ENCODE peak calls at places on chromosome 17, in six cellular contexts. Z is GM23248, Q is IMR-90, F is fibroblast of lung, H is PC-9, D is Karpas-422. V is an unnamed sample.

GRCh38 chr17:61404702-61405046 is 5.0 kb downstream of the TBX2 start:
- DNase-seq in Z (no peak), Q (peak; percentile 36), F (no peak), H (no peak), D (no peak), V (no peak)

GRCh38 chr17:2237521-2237921 is 66.1 kb downstream of the SMG6 start:
- DNase-seq in Z (peak; percentile 60), Q (no peak), F (peak; percentile 81), H (no peak), D (no peak), V (peak; percentile 81)

GRCh38 chr17:72865954-72866353 is 226.5 kb downstream of the SLC39A11 start:
- DNase-seq in Z (no peak), Q (no peak), F (no peak), H (no peak), D (no peak), V (no peak)

GRCh38 chr17:79791354-79792123 is 5.3 kb downstream of the CBX8 start:
- DNase-seq in Z (no peak), Q (no peak), F (no peak), H (no peak), D (no peak), V (no peak)

GRCh38 chr17:1714980-1715802 is 5.0 kb upstream of the TLCD2 start:
- DNase-seq in Z (peak; percentile 96), Q (peak; percentile 88), F (peak; percentile 87), H (peak; percentile 84), D (no peak), V (peak; percentile 77)

GRCh38 chr17:32142857-32143524 is 689 bp downstream of the RHOT1 start:
- DNase-seq in Z (peak; percentile 68), Q (peak; percentile 76), F (peak; percentile 79), H (peak; percentile 73), D (peak; percentile 77), V (peak; percentile 70)

GRCh38 chr17:8826808-8827435 is 27.8 kb upstream of the MFSD6L start:
- DNase-seq in Z (no peak), Q (no peak), F (no peak), H (no peak), D (no peak), V (no peak)

GRCh38 chr17:60165976-60166375 is 16.2 kb downstream of the CA4 start:
- DNase-seq in Z (no peak), Q (no peak), F (no peak), H (no peak), D (no peak), V (no peak)

GRCh38 chr17:33640629-33641028 is 347.5 kb upstream of the ASIC2 start:
- DNase-seq in Z (no peak), Q (no peak), F (no peak), H (no peak), D (no peak), V (no peak)

GRCh38 chr17:17751489-17751995 is 70.3 kb downstream of the RAI1 start:
- DNase-seq in Z (peak; percentile 43), Q (no peak), F (no peak), H (peak; percentile 30), D (no peak), V (no peak)

GRCh38 chr17:65100316-65101140 is 36.6 kb upstream of the RGS9 start:
- DNase-seq in Z (peak; percentile 82), Q (peak; percentile 47), F (peak; percentile 57), H (peak; percentile 47), D (peak; percentile 96), V (peak; percentile 39)

GRCh38 chr17:19757536-19758180 is 9.6 kb upstream of the ALDH3A1 start:
- DNase-seq in Z (no peak), Q (no peak), F (no peak), H (no peak), D (no peak), V (no peak)

GRCh38 chr17:48611213-48611612 is 396 bp upstream of the HOXB7 start:
- DNase-seq in Z (peak; percentile 64), Q (peak; percentile 43), F (no peak), H (no peak), D (peak; percentile 73), V (no peak)

GRCh38 chr17:45308840-45309239 is 8.0 kb downstream of the MAP3K14 start:
- DNase-seq in Z (no peak), Q (no peak), F (no peak), H (no peak), D (no peak), V (no peak)

GRCh38 chr17:40075216-40076100 is 12.7 kb downstream of the THRA start:
- DNase-seq in Z (peak; percentile 61), Q (peak; percentile 48), F (no peak), H (no peak), D (peak; percentile 85), V (no peak)

GRCh38 chr17:45743626-45744326 is 40.3 kb upstream of the CRHR1 start:
- DNase-seq in Z (no peak), Q (no peak), F (no peak), H (no peak), D (no peak), V (no peak)

GRCh38 chr17:63573634-63574033 is 23.4 kb downstream of the DCAF7 start:
- DNase-seq in Z (peak; percentile 27), Q (no peak), F (no peak), H (no peak), D (no peak), V (no peak)

GRCh38 chr17:18860161-18860972 is 2.4 kb downstream of the PRPSAP2 start:
- DNase-seq in Z (peak; percentile 53), Q (peak; percentile 58), F (peak; percentile 26), H (no peak), D (no peak), V (no peak)

GRCh38 chr17:48624544-48625501 is 1.3 kb downstream of the HOXB9 start:
- DNase-seq in Z (peak; percentile 44), Q (no peak), F (no peak), H (no peak), D (no peak), V (no peak)

DNA sequence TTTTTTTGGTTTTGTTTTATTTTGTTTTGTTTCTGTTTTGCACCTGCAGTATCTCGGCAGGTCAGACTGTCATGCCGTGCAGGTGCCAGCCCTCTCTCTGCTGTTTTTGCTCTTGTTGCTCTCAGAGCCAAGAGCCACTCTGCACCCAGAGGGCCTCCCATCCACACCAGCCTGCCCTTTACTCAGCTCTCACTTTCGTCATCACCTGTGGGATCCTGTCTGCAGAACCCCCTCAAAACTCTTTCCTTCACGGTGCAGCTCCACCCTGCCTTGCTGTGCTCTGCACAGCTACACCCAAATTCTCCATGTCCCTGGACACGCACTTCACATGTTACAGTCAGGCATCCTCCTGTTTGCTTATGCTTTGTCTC is 2.6 kb downstream of the AOC3 start:
- DNase-seq in Z (no peak), Q (no peak), F (no peak), H (no peak), D (no peak), V (no peak)
- H3K4me2 ChIP-seq in Z (no peak overlapping the region), Q (no peak overlapping the region), F (no peak overlapping the region), H (no peak overlapping the region), D (no peak overlapping the region), V (no peak overlapping the region)

DNA sequence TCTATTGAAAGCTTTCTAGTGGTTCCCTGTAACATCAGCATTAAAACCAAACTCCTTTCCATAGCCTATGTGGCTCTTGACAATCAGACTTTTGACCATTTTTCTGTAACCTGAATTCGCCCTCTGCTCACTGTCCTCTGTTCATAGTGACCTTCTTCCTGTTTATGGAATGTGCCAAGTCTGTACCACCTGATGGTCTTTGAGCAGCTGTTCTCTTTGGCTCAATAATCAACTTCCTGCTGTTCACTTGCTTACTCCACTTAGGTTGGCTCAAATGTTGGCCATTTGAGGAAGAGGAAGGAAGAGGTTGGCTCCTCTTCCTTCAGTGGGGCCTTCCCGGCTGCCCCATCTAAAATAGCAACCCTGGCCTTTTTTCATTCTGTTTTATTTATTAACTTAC is 251.5 kb downstream of the CA10 start:
- DNase-seq in Z (no peak), Q (no peak), F (no peak), H (no peak), D (no peak), V (no peak)
- H3K27ac ChIP-seq in Z (no peak overlapping the region), Q (no peak overlapping the region), F (no peak overlapping the region), H (no peak overlapping the region), D (no peak overlapping the region), V (no peak overlapping the region)

GRCh38 chr17:70464995-70465394 is 295.7 kb downstream of the KCNJ2 start:
- DNase-seq in Z (no peak), Q (no peak), F (no peak), H (no peak), D (no peak), V (no peak)
- H3K4me2 ChIP-seq in Z (no peak overlapping the region), Q (no peak overlapping the region), F (no peak overlapping the region), H (no peak overlapping the region), D (no peak overlapping the region), V (no peak overlapping the region)

DNA sequence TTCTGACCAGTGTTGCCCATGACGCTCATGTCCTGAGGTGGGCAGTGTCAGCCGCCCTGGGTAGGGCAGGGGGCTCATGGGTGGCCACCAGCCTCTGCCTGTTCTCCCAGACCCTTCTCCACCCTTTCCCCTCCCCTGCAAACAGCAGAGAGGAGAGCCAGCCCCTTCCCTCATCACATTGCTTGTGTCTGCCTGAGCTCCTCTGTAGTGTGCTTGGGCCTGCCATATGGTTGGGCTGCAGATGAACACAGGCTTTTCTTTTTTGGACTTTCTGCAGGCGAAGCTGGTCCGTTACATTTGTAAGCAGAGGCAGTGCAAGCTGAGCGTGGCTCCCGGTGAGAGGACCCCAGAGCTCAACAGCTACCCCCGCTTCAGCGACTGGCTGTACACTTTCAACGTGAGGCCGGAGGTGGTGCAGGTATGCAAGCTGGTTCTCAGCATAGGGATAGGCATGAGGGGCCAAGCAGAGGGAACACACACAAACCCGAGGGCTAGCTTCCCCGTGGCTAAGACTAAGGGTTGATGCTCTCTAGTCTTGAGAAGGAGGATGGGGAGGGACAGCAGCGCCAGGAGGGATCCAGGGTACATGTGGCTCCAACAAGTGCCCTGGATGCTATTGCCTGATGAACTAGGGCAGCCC is 80.6 kb upstream of the LGALS9 start:
- DNase-seq in Z (no peak), Q (no peak), F (no peak), H (no peak), D (no peak), V (no peak)
- H3K27ac ChIP-seq in Z (no peak overlapping the region), Q (no peak overlapping the region), F (no peak overlapping the region), H (peak overlapping the region; percentile 86), D (no peak overlapping the region), V (no peak overlapping the region)

DNA sequence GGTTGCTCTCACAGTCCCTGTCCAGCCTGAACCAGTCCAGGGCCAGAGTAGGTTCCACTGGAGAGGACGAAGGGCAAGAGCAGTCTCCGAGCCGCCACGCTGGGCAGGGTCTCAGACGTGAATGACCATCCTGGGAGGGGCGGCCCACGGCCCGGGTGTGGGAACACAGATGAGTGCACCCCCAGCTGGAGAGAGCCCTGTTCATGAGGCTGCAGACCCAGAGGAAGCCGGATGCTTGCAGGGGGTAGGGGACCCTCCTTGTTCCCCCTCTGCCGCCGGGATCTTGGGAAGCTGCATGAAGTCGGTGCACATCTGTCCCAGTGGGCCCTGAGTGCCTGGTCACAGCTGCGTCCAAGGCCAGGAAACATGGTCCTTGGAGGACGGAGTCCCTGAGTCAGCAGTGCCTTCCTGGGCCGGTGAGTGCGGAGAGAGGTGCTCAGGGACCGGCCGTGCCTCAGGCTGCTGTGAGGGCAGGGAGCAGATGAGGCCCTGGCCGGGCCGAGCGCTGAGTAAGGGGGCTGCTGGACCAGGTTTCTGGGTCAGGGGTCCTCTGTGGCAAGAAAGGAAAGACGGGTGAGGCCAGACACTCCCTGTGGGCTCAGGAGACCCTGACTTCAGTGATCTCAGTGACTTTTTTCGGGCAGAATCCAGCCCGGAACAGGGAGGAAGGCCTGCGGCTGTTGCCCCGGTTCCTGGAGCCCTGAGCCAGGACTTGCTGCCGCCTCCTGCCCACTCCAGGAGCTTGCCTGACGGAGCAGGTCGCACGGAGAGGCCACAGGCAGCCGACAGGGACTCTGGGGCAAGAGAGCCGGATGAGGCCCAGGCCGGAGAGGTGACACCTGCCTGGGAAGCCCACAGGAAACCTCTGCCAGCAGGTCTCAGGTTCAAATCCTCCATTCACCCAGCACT is 45.8 kb downstream of the ACTG1 start:
- DNase-seq in Z (no peak), Q (no peak), F (no peak), H (no peak), D (no peak), V (no peak)
- H3K4me2 ChIP-seq in Z (no peak overlapping the region), Q (no peak overlapping the region), F (no peak overlapping the region), H (no peak overlapping the region), D (no peak overlapping the region), V (no peak overlapping the region)